ENCODE peak calls at places on chromosomes 16 and 17, in seven cellular contexts. One of them, this sample, is unnamed.

GRCh38 chr17:34236341-34236892 is 18.7 kb upstream of the CCL2 start:
- DNase-seq in Jurkat, Clone E6-1: no peak
- DNase-seq in NAMALWA: no peak
- DNase-seq in NCI-H510A treated with DMSO at 0.1 percent for 48 hours: no peak
- DNase-seq in GDM1: no peak
- DNase-seq in epithelial cell of esophagus: no peak
- DNase-seq in fibroblast of the conjunctiva: no peak
- DNase-seq in this sample: no peak

GRCh38 chr16:56625140-56625942 is at the start of gene MT1E:
- DNase-seq in fibroblast of the conjunctiva: no peak
- DNase-seq in GDM1: no peak
- DNase-seq in NAMALWA: no peak
- DNase-seq in NCI-H510A treated with DMSO at 0.1 percent for 48 hours: peak; percentile 78
- DNase-seq in Jurkat, Clone E6-1: no peak
- DNase-seq in epithelial cell of esophagus: peak; percentile 83
- DNase-seq in this sample: no peak

GRCh38 chr16:1793578-1794220 is at the start of gene IGFALS:
- DNase-seq in NAMALWA: no peak
- DNase-seq in GDM1: no peak
- DNase-seq in epithelial cell of esophagus: no peak
- DNase-seq in NCI-H510A treated with DMSO at 0.1 percent for 48 hours: no peak
- DNase-seq in Jurkat, Clone E6-1: no peak
- DNase-seq in fibroblast of the conjunctiva: no peak
- DNase-seq in this sample: no peak

GRCh38 chr17:2689411-2690164 is 22.0 kb downstream of the CLUH start:
- DNase-seq in fibroblast of the conjunctiva: no peak
- DNase-seq in NCI-H510A treated with DMSO at 0.1 percent for 48 hours: no peak
- DNase-seq in epithelial cell of esophagus: no peak
- DNase-seq in NAMALWA: no peak
- DNase-seq in GDM1: no peak
- DNase-seq in Jurkat, Clone E6-1: no peak
- DNase-seq in this sample: no peak

GRCh38 chr16:84663433-84664101 is 15.3 kb downstream of the KLHL36 start:
- DNase-seq in NAMALWA: peak; percentile 84
- DNase-seq in GDM1: no peak
- DNase-seq in NCI-H510A treated with DMSO at 0.1 percent for 48 hours: no peak
- DNase-seq in fibroblast of the conjunctiva: no peak
- DNase-seq in Jurkat, Clone E6-1: no peak
- DNase-seq in epithelial cell of esophagus: no peak
- DNase-seq in this sample: peak; percentile 58

GRCh38 chr17:43888548-43888947 is 18.8 kb downstream of the MPP2 start:
- DNase-seq in Jurkat, Clone E6-1: no peak
- DNase-seq in epithelial cell of esophagus: no peak
- DNase-seq in fibroblast of the conjunctiva: no peak
- DNase-seq in NCI-H510A treated with DMSO at 0.1 percent for 48 hours: no peak
- DNase-seq in GDM1: no peak
- DNase-seq in NAMALWA: no peak
- DNase-seq in this sample: no peak

GRCh38 chr17:56593741-56594527 is 435 bp downstream of the NOG start:
- DNase-seq in NCI-H510A treated with DMSO at 0.1 percent for 48 hours: peak; percentile 72
- DNase-seq in epithelial cell of esophagus: peak; percentile 73
- DNase-seq in fibroblast of the conjunctiva: no peak
- DNase-seq in Jurkat, Clone E6-1: no peak
- DNase-seq in GDM1: no peak
- DNase-seq in NAMALWA: no peak
- DNase-seq in this sample: peak; percentile 68

GRCh38 chr17:676060-676745 is 38.4 kb downstream of the VPS53 start:
- DNase-seq in GDM1: no peak
- DNase-seq in epithelial cell of esophagus: no peak
- DNase-seq in fibroblast of the conjunctiva: peak; percentile 33
- DNase-seq in NCI-H510A treated with DMSO at 0.1 percent for 48 hours: no peak
- DNase-seq in Jurkat, Clone E6-1: no peak
- DNase-seq in NAMALWA: no peak
- DNase-seq in this sample: no peak

GRCh38 chr16:75380870-75381269 is 52.4 kb downstream of the CFDP1 start:
- DNase-seq in Jurkat, Clone E6-1: no peak
- DNase-seq in NCI-H510A treated with DMSO at 0.1 percent for 48 hours: no peak
- DNase-seq in GDM1: no peak
- DNase-seq in fibroblast of the conjunctiva: no peak
- DNase-seq in epithelial cell of esophagus: no peak
- DNase-seq in NAMALWA: no peak
- DNase-seq in this sample: no peak

GRCh38 chr17:549197-550040 is 165.2 kb downstream of the VPS53 start:
- DNase-seq in NAMALWA: no peak
- DNase-seq in epithelial cell of esophagus: no peak
- DNase-seq in fibroblast of the conjunctiva: no peak
- DNase-seq in GDM1: no peak
- DNase-seq in NCI-H510A treated with DMSO at 0.1 percent for 48 hours: no peak
- DNase-seq in Jurkat, Clone E6-1: no peak
- DNase-seq in this sample: no peak

GRCh38 chr17:4365628-4366311 is 705 bp downstream of the UBE2G1 start:
- DNase-seq in NAMALWA: peak; percentile 30
- DNase-seq in NCI-H510A treated with DMSO at 0.1 percent for 48 hours: no peak
- DNase-seq in Jurkat, Clone E6-1: no peak
- DNase-seq in fibroblast of the conjunctiva: no peak
- DNase-seq in epithelial cell of esophagus: peak; percentile 15
- DNase-seq in GDM1: no peak
- DNase-seq in this sample: peak; percentile 14

GRCh38 chr17:7173687-7174602 is 5.2 kb downstream of the ASGR1 start:
- DNase-seq in GDM1: peak; percentile 94
- DNase-seq in Jurkat, Clone E6-1: no peak
- DNase-seq in NAMALWA: no peak
- DNase-seq in fibroblast of the conjunctiva: no peak
- DNase-seq in NCI-H510A treated with DMSO at 0.1 percent for 48 hours: no peak
- DNase-seq in epithelial cell of esophagus: peak; percentile 50
- DNase-seq in this sample: peak; percentile 66

GRCh38 chr16:70656712-70657263 is 10.4 kb downstream of the IL34 start:
- DNase-seq in Jurkat, Clone E6-1: no peak
- DNase-seq in NCI-H510A treated with DMSO at 0.1 percent for 48 hours: no peak
- DNase-seq in fibroblast of the conjunctiva: no peak
- DNase-seq in NAMALWA: no peak
- DNase-seq in GDM1: no peak
- DNase-seq in epithelial cell of esophagus: no peak
- DNase-seq in this sample: no peak

GRCh38 chr16:57801856-57802634 is at the start of gene KIFC3:
- DNase-seq in NAMALWA: no peak
- DNase-seq in fibroblast of the conjunctiva: no peak
- DNase-seq in GDM1: no peak
- DNase-seq in Jurkat, Clone E6-1: no peak
- DNase-seq in NCI-H510A treated with DMSO at 0.1 percent for 48 hours: no peak
- DNase-seq in epithelial cell of esophagus: peak; percentile 69
- DNase-seq in this sample: peak; percentile 71

GRCh38 chr17:64781394-64781793 is 119.3 kb upstream of the SMURF2 start:
- DNase-seq in NCI-H510A treated with DMSO at 0.1 percent for 48 hours: no peak
- DNase-seq in fibroblast of the conjunctiva: no peak
- DNase-seq in NAMALWA: no peak
- DNase-seq in Jurkat, Clone E6-1: no peak
- DNase-seq in GDM1: peak; percentile 78
- DNase-seq in epithelial cell of esophagus: peak; percentile 53
- DNase-seq in this sample: no peak

GRCh38 chr17:45019177-45019711 is 32.2 kb downstream of the DCAKD start:
- DNase-seq in Jurkat, Clone E6-1: no peak
- DNase-seq in NAMALWA: peak; percentile 31
- DNase-seq in GDM1: no peak
- DNase-seq in epithelial cell of esophagus: peak; percentile 55
- DNase-seq in fibroblast of the conjunctiva: no peak
- DNase-seq in NCI-H510A treated with DMSO at 0.1 percent for 48 hours: peak; percentile 59
- DNase-seq in this sample: peak; percentile 77

GRCh38 chr17:36858119-36859002 is 78.9 kb upstream of the LHX1 start:
- DNase-seq in NAMALWA: no peak
- DNase-seq in GDM1: no peak
- DNase-seq in Jurkat, Clone E6-1: no peak
- DNase-seq in epithelial cell of esophagus: peak; percentile 74
- DNase-seq in NCI-H510A treated with DMSO at 0.1 percent for 48 hours: no peak
- DNase-seq in fibroblast of the conjunctiva: no peak
- DNase-seq in this sample: no peak

GRCh38 chr16:1351582-1352362 is at the start of the genes GNPTG and TSR3:
- DNase-seq in GDM1: peak; percentile 86
- DNase-seq in fibroblast of the conjunctiva: peak; percentile 83
- DNase-seq in epithelial cell of esophagus: peak; percentile 92
- DNase-seq in NCI-H510A treated with DMSO at 0.1 percent for 48 hours: peak; percentile 20
- DNase-seq in Jurkat, Clone E6-1: peak; percentile 80
- DNase-seq in NAMALWA: peak; percentile 89
- DNase-seq in this sample: peak; percentile 96

This sample was measured in GM13977.